ENCODE peak calls at places on chromosomes 12 and 14, in five cellular contexts. C is kidney epithelial cell; R is effector memory CD4-positive, alpha-beta T cell; X is skeletal muscle cell; G is NCI-H2171 treated with DMSO at 0.1 percent for 48 hours. F is an unnamed sample.

GRCh38 chr14:101874001-101874400 is 90.4 kb upstream of the DYNC1H1 start:
- DNase-seq in C (no peak), R (no peak), X (no peak), G (no peak), F (no peak)

GRCh38 chr12:12896261-12896660 is 4.9 kb downstream of the GPRC5A start:
- DNase-seq in C (no peak), R (no peak), X (peak), G (no peak), F (no peak)

GRCh38 chr14:55915464-55915863 is 202.7 kb upstream of the PELI2 start:
- DNase-seq in C (no peak), R (no peak), X (no peak), G (no peak), F (no peak)

GRCh38 chr12:27821259-27821973 is 41.4 kb upstream of the MANSC4 start:
- DNase-seq in C (no peak), R (peak), X (peak), G (peak), F (peak)

GRCh38 chr14:92647499-92648279 is 100.7 kb downstream of the LGMN start:
- DNase-seq in C (no peak), R (no peak), X (no peak), G (no peak), F (no peak)

GRCh38 chr12:52310622-52311281 is 10.4 kb downstream of the KRT83 start:
- DNase-seq in C (no peak), R (no peak), X (no peak), G (no peak), F (no peak)

GRCh38 chr14:77924392-77924948 is 124.6 kb downstream of the ADCK1 start:
- DNase-seq in C (no peak), R (no peak), X (no peak), G (no peak), F (no peak)

GRCh38 chr12:44314007-44314500 is 478.2 kb downstream of the TMEM117 start:
- DNase-seq in C (no peak), R (no peak), X (no peak), G (no peak), F (no peak)

GRCh38 chr12:123839826-123840225 is 77.7 kb downstream of the DNAH10 start:
- DNase-seq in C (no peak), R (no peak), X (no peak), G (no peak), F (no peak)

GRCh38 chr12:10307630-10308029 is at the start of gene KLRD1:
- DNase-seq in C (no peak), R (no peak), X (no peak), G (no peak), F (no peak)

GRCh38 chr12:111270773-111271172 is 98.1 kb downstream of the PHETA1 start:
- DNase-seq in C (no peak), R (no peak), X (no peak), G (no peak), F (no peak)

GRCh38 chr14:103679351-103679750 is 35.9 kb downstream of the XRCC3 start:
- DNase-seq in C (no peak), R (no peak), X (no peak), G (peak), F (no peak)

GRCh38 chr14:31505411-31505810 is 17.6 kb upstream of the GPR33 start:
- DNase-seq in C (no peak), R (no peak), X (peak), G (no peak), F (no peak)

GRCh38 chr12:60415361-60415760 is 819.5 kb downstream of the SLC16A7 start:
- DNase-seq in C (no peak), R (no peak), X (peak), G (no peak), F (no peak)

GRCh38 chr12:12807970-12808702 is 5.0 kb upstream of the DDX47 start:
- DNase-seq in C (no peak), R (no peak), X (no peak), G (no peak), F (no peak)

GRCh38 chr12:43728698-43729097 is 29.9 kb downstream of the PUS7L start:
- DNase-seq in C (no peak), R (no peak), X (no peak), G (no peak), F (no peak)

GRCh38 chr12:57456737-57457490 is 1.8 kb downstream of the INHBE start:
- DNase-seq in C (no peak), R (no peak), X (no peak), G (no peak), F (no peak)

GRCh38 chr12:110917961-110918360 is 2.4 kb downstream of the MYL2 start:
- DNase-seq in C (no peak), R (no peak), X (no peak), G (no peak), F (no peak)

GRCh38 chr14:81805785-81806184 is 272.1 kb upstream of the SEL1L start:
- DNase-seq in C (no peak), R (no peak), X (no peak), G (no peak), F (no peak)

GRCh38 chr14:59464651-59465569 is at the start of gene GPR135:
- DNase-seq in C (no peak), R (peak), X (no peak), G (peak), F (peak)

GRCh38 chr12:59322473-59322872 is 273.4 kb upstream of the SLC16A7 start:
- DNase-seq in C (no peak), R (no peak), X (no peak), G (peak), F (no peak)

GRCh38 chr14:98018626-98019025 is 1221.4 kb downstream of the VRK1 start:
- DNase-seq in C (no peak), R (no peak), X (no peak), G (no peak), F (no peak)

GRCh38 chr14:32561520-32561919 is 232.4 kb downstream of the AKAP6 start:
- DNase-seq in C (no peak), R (no peak), X (peak), G (no peak), F (no peak)

GRCh38 chr12:67991158-67991557 is 1.9 kb downstream of the IFNG-AS1 start:
- DNase-seq in C (no peak), R (peak), X (no peak), G (no peak), F (no peak)

GRCh38 chr14:102510616-102511520 is 1.3 kb upstream of the ANKRD9 start:
- DNase-seq in C (no peak), R (no peak), X (no peak), G (peak), F (peak)

F was measured in HuH-7.